ENCODE peak calls at places on chromosomes 2 and 18, in four cellular contexts. P, N, H and R are unnamed samples.

GRCh38 chr2:8158714-8159113 is 523.1 kb upstream of the ID2 start:
- DNase-seq in P (no peak), N (peak), H (no peak), R (no peak)

GRCh38 chr2:10453899-10454298 is 5.8 kb upstream of the ODC1 start:
- DNase-seq in P (no peak), N (no peak), H (no peak), R (no peak)

GRCh38 chr18:6546229-6546628 is 131.5 kb upstream of the L3MBTL4 start:
- DNase-seq in P (no peak), N (no peak), H (no peak), R (no peak)

GRCh38 chr2:165952085-165952484 is 1.5 kb downstream of the TTC21B start:
- DNase-seq in P (no peak), N (no peak), H (no peak), R (no peak)

GRCh38 chr2:172172513-172173217 is 70.0 kb upstream of the DLX2 start:
- DNase-seq in P (peak), N (peak), H (peak), R (peak)

GRCh38 chr2:79621252-79621651 is 108.4 kb downstream of the CTNNA2 start:
- DNase-seq in P (no peak), N (no peak), H (no peak), R (no peak)

GRCh38 chr2:181680937-181681811 is 857 bp upstream of the NEUROD1 start:
- DNase-seq in P (no peak), N (peak), H (no peak), R (no peak)

GRCh38 chr18:46555213-46555612 is 101.8 kb downstream of the LOXHD1 start:
- DNase-seq in P (peak), N (no peak), H (no peak), R (no peak)

GRCh38 chr18:61949946-61950345 is 57.1 kb upstream of the RNF152 start:
- DNase-seq in P (no peak), N (no peak), H (no peak), R (no peak)

GRCh38 chr2:216516730-216517350 is 18.2 kb downstream of the RPL37A start:
- DNase-seq in P (no peak), N (peak), H (no peak), R (no peak)

GRCh38 chr2:240509667-240510512 is 47.9 kb downstream of the ANKMY1 start:
- DNase-seq in P (no peak), N (no peak), H (no peak), R (no peak)

GRCh38 chr2:88669371-88670214 is 21.9 kb upstream of the RPIA start:
- DNase-seq in P (no peak), N (peak), H (no peak), R (no peak)

GRCh38 chr2:51297488-51297887 is 265.6 kb upstream of the NRXN1 start:
- DNase-seq in P (no peak), N (no peak), H (no peak), R (no peak)

GRCh38 chr2:54871457-54872103 is 148.1 kb downstream of the EML6 start:
- DNase-seq in P (no peak), N (peak), H (no peak), R (no peak)

GRCh38 chr18:75828379-75828778 is 400.9 kb upstream of the SMIM21 start:
- DNase-seq in P (no peak), N (peak), H (no peak), R (peak)

GRCh38 chr2:127067620-127068350 is 39.2 kb downstream of the BIN1 start:
- DNase-seq in P (peak), N (peak), H (peak), R (peak)

GRCh38 chr2:18074476-18074875 is 196.0 kb downstream of the KCNS3 start:
- DNase-seq in P (no peak), N (no peak), H (no peak), R (no peak)

GRCh38 chr2:105445498-105445897 is 46.6 kb upstream of the FHL2 start:
- DNase-seq in P (no peak), N (no peak), H (no peak), R (no peak)

GRCh38 chr2:134398300-134398699 is 144.4 kb downstream of the MGAT5 start:
- DNase-seq in P (no peak), N (no peak), H (no peak), R (no peak)

GRCh38 chr2:151299940-151300539 is 10.6 kb upstream of the NMI start:
- DNase-seq in P (no peak), N (no peak), H (no peak), R (no peak)

GRCh38 chr18:74040008-74040407 is 107.6 kb downstream of the FBXO15 start:
- DNase-seq in P (no peak), N (no peak), H (no peak), R (no peak)

GRCh38 chr2:159010963-159011362 is 42.5 kb downstream of the TANC1 start:
- DNase-seq in P (no peak), N (no peak), H (no peak), R (no peak)

GRCh38 chr18:832085-832681 is 20.1 kb upstream of the YES1 start:
- DNase-seq in P (no peak), N (peak), H (no peak), R (no peak)